ENCODE peak calls at places on chromosome X, in four cellular contexts. One of them, this sample, is unnamed.

GRCh38 chrX:66054978-66055377 is 15.1 kb upstream of the VSIG4 start:
- DNase-seq in left lung: no peak
- DNase-seq in nephron progenitor cell: no peak
- DNase-seq in transverse colon: no peak
- DNase-seq in this sample: no peak

GRCh38 chrX:31099536-31100090 is 27.8 kb upstream of the FTHL17 start:
- DNase-seq in transverse colon: no peak
- DNase-seq in left lung: no peak
- DNase-seq in nephron progenitor cell: no peak
- DNase-seq in this sample: no peak

GRCh38 chrX:2325076-2325784 is 175.5 kb downstream of the DHRSX start:
- DNase-seq in nephron progenitor cell: peak
- DNase-seq in left lung: no peak
- DNase-seq in transverse colon: peak
- DNase-seq in this sample: peak

GRCh38 chrX:73826996-73827395 is 264.0 kb downstream of the CHIC1 start:
- DNase-seq in nephron progenitor cell: no peak
- DNase-seq in transverse colon: no peak
- DNase-seq in left lung: no peak
- DNase-seq in this sample: no peak

GRCh38 chrX:1137531-1137930 is 74.9 kb downstream of the CRLF2 start:
- DNase-seq in transverse colon: no peak
- DNase-seq in left lung: no peak
- DNase-seq in nephron progenitor cell: no peak
- DNase-seq in this sample: no peak

GRCh38 chrX:23195097-23195496 is 139.6 kb upstream of the PTCHD1 start:
- DNase-seq in nephron progenitor cell: no peak
- DNase-seq in transverse colon: no peak
- DNase-seq in left lung: no peak
- DNase-seq in this sample: no peak

GRCh38 chrX:30219372-30219771 is 4.0 kb downstream of the MAGEB2 start:
- DNase-seq in nephron progenitor cell: no peak
- DNase-seq in transverse colon: no peak
- DNase-seq in left lung: no peak
- DNase-seq in this sample: no peak

GRCh38 chrX:37905436-37906147 is 58.2 kb upstream of the DYNLT3 start:
- DNase-seq in transverse colon: no peak
- DNase-seq in left lung: peak
- DNase-seq in nephron progenitor cell: peak
- DNase-seq in this sample: no peak

GRCh38 chrX:150377010-150377409 is 13.9 kb downstream of the MAMLD1 start:
- DNase-seq in transverse colon: no peak
- DNase-seq in left lung: no peak
- DNase-seq in nephron progenitor cell: no peak
- DNase-seq in this sample: no peak

GRCh38 chrX:155112171-155112570 is 40.9 kb downstream of the BRCC3 start:
- DNase-seq in left lung: no peak
- DNase-seq in transverse colon: no peak
- DNase-seq in nephron progenitor cell: no peak
- DNase-seq in this sample: no peak

GRCh38 chrX:12949205-12949926 is 25.5 kb upstream of the TMSB4X start:
- DNase-seq in transverse colon: no peak
- DNase-seq in left lung: no peak
- DNase-seq in nephron progenitor cell: no peak
- DNase-seq in this sample: no peak

GRCh38 chrX:40105791-40106676 is 8.3 kb upstream of the BCOR start:
- DNase-seq in nephron progenitor cell: peak
- DNase-seq in left lung: peak
- DNase-seq in transverse colon: peak
- DNase-seq in this sample: peak

GRCh38 chrX:39601193-39602085 is 496.3 kb downstream of the BCOR start:
- DNase-seq in transverse colon: no peak
- DNase-seq in nephron progenitor cell: peak
- DNase-seq in left lung: no peak
- DNase-seq in this sample: no peak

GRCh38 chrX:39162322-39162721 is 361.1 kb downstream of the MID1IP1 start:
- DNase-seq in transverse colon: peak
- DNase-seq in left lung: peak
- DNase-seq in nephron progenitor cell: peak
- DNase-seq in this sample: no peak

GRCh38 chrX:63050225-63050624 is 300.9 kb downstream of the SPIN4 start:
- DNase-seq in transverse colon: no peak
- DNase-seq in nephron progenitor cell: no peak
- DNase-seq in left lung: no peak
- DNase-seq in this sample: no peak

GRCh38 chrX:85052636-85053343 is 49.1 kb downstream of the APOOL start:
- DNase-seq in left lung: no peak
- DNase-seq in nephron progenitor cell: no peak
- DNase-seq in transverse colon: no peak
- DNase-seq in this sample: no peak

GRCh38 chrX:3699841-3700381 is 13.5 kb downstream of the PRKX start:
- DNase-seq in nephron progenitor cell: no peak
- DNase-seq in transverse colon: no peak
- DNase-seq in left lung: no peak
- DNase-seq in this sample: no peak

GRCh38 chrX:29787666-29788065 is 427.7 kb upstream of the MAGEB2 start:
- DNase-seq in transverse colon: no peak
- DNase-seq in nephron progenitor cell: no peak
- DNase-seq in left lung: no peak
- DNase-seq in this sample: no peak

GRCh38 chrX:110036162-110037033 is 33.5 kb downstream of the TMEM164 start:
- DNase-seq in left lung: no peak
- DNase-seq in nephron progenitor cell: no peak
- DNase-seq in transverse colon: no peak
- DNase-seq in this sample: no peak

GRCh38 chrX:140038842-140039241 is 73.5 kb upstream of the CXorf66 start:
- DNase-seq in left lung: no peak
- DNase-seq in transverse colon: no peak
- DNase-seq in nephron progenitor cell: no peak
- DNase-seq in this sample: no peak

GRCh38 chrX:151724563-151725337 is 8.9 kb downstream of the FATE1 start:
- DNase-seq in left lung: no peak
- DNase-seq in nephron progenitor cell: no peak
- DNase-seq in transverse colon: no peak
- DNase-seq in this sample: no peak

GRCh38 chrX:41600266-41600665 is 88.5 kb upstream of the GPR34 start:
- DNase-seq in left lung: no peak
- DNase-seq in nephron progenitor cell: no peak
- DNase-seq in transverse colon: no peak
- DNase-seq in this sample: no peak

GRCh38 chrX:29295987-29296680 is 708.9 kb downstream of the IL1RAPL1 start:
- DNase-seq in transverse colon: no peak
- DNase-seq in left lung: no peak
- DNase-seq in nephron progenitor cell: no peak
- DNase-seq in this sample: no peak

GRCh38 chrX:45697591-45697990 is 496.9 kb upstream of the DIPK2B start:
- DNase-seq in left lung: no peak
- DNase-seq in nephron progenitor cell: no peak
- DNase-seq in transverse colon: no peak
- DNase-seq in this sample: no peak

GRCh38 chrX:111009256-111009655 is 86.7 kb upstream of the PAK3 start:
- DNase-seq in transverse colon: no peak
- DNase-seq in nephron progenitor cell: no peak
- DNase-seq in left lung: no peak
- DNase-seq in this sample: no peak

GRCh38 chrX:103157511-103158316 is 57.2 kb upstream of the BEX4 start:
- DNase-seq in left lung: no peak
- DNase-seq in transverse colon: no peak
- DNase-seq in nephron progenitor cell: peak
- DNase-seq in this sample: no peak

GRCh38 chrX:72060196-72060974 is 71.3 kb downstream of the RTL5 start:
- DNase-seq in transverse colon: no peak
- DNase-seq in nephron progenitor cell: peak
- DNase-seq in left lung: no peak
- DNase-seq in this sample: no peak

GRCh38 chrX:108261541-108262218 is 170.1 kb downstream of the ATG4A start:
- DNase-seq in transverse colon: no peak
- DNase-seq in left lung: no peak
- DNase-seq in nephron progenitor cell: no peak
- DNase-seq in this sample: no peak

GRCh38 chrX:1034717-1035116 is 177.7 kb downstream of the CRLF2 start:
- DNase-seq in left lung: no peak
- DNase-seq in nephron progenitor cell: no peak
- DNase-seq in transverse colon: no peak
- DNase-seq in this sample: no peak

GRCh38 chrX:151753313-151754041 is 18.9 kb downstream of the CNGA2 start:
- DNase-seq in left lung: peak
- DNase-seq in nephron progenitor cell: peak
- DNase-seq in transverse colon: peak
- DNase-seq in this sample: no peak

GRCh38 chrX:39984191-39984956 is 113.4 kb downstream of the BCOR start:
- DNase-seq in left lung: no peak
- DNase-seq in nephron progenitor cell: no peak
- DNase-seq in transverse colon: no peak
- DNase-seq in this sample: no peak

GRCh38 chrX:67693928-67694327 is 150.1 kb downstream of the AR start:
- DNase-seq in transverse colon: no peak
- DNase-seq in nephron progenitor cell: no peak
- DNase-seq in left lung: no peak
- DNase-seq in this sample: no peak

GRCh38 chrX:155867821-155868220 is 13.3 kb upstream of the VAMP7 start:
- DNase-seq in left lung: no peak
- DNase-seq in transverse colon: no peak
- DNase-seq in nephron progenitor cell: no peak
- DNase-seq in this sample: no peak

GRCh38 chrX:69025802-69026301 is 139.4 kb downstream of the PJA1 start:
- DNase-seq in nephron progenitor cell: no peak
- DNase-seq in left lung: no peak
- DNase-seq in transverse colon: no peak
- DNase-seq in this sample: no peak

GRCh38 chrX:8639949-8640348 is 92.0 kb downstream of the ANOS1 start:
- DNase-seq in left lung: no peak
- DNase-seq in transverse colon: no peak
- DNase-seq in nephron progenitor cell: peak
- DNase-seq in this sample: no peak

GRCh38 chrX:53716328-53717088 is 30.0 kb upstream of the HUWE1 start:
- DNase-seq in transverse colon: peak
- DNase-seq in nephron progenitor cell: no peak
- DNase-seq in left lung: no peak
- DNase-seq in this sample: peak

GRCh38 chrX:112851806-112852205 is 11.2 kb upstream of the AMOT start:
- DNase-seq in nephron progenitor cell: no peak
- DNase-seq in left lung: no peak
- DNase-seq in transverse colon: no peak
- DNase-seq in this sample: no peak

GRCh38 chrX:16990839-16991238 is 44.4 kb downstream of the REPS2 start:
- DNase-seq in transverse colon: no peak
- DNase-seq in left lung: no peak
- DNase-seq in nephron progenitor cell: no peak
- DNase-seq in this sample: no peak

GRCh38 chrX:16992902-16993301 is 46.4 kb downstream of the REPS2 start:
- DNase-seq in nephron progenitor cell: no peak
- DNase-seq in transverse colon: peak
- DNase-seq in left lung: no peak
- DNase-seq in this sample: no peak

GRCh38 chrX:16992411-16992810 is 46.0 kb downstream of the REPS2 start:
- DNase-seq in nephron progenitor cell: no peak
- DNase-seq in left lung: no peak
- DNase-seq in transverse colon: no peak
- DNase-seq in this sample: no peak

GRCh38 chrX:16997313-16997712 is 50.9 kb downstream of the REPS2 start:
- DNase-seq in left lung: no peak
- DNase-seq in nephron progenitor cell: no peak
- DNase-seq in transverse colon: no peak
- DNase-seq in this sample: no peak

DNA sequence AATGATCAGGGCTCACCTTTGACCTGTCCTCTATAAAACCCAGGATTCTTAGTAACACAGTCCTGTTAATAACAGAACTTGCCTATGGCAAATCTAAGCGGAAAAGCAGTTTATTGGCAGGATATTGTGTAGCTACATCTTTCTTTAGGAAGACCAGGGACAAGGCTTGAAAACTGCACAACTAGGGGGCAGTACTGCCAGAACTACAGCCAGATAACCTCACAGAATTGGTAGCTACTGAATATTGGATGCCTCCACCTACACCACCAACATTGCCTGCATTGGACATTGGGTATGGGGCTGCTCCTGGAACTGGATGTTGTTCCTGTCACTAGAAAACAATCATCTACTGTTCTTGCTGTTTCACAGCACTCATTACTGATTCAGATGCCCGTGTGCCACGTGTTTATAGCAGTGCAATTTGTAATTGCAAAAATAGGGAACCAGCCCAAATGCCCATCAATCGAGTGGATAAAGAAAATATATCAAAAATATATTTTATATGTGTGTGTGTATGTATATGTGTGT is 47.4 kb downstream of the REPS2 start:
- DNase-seq in left lung: no peak
- DNase-seq in transverse colon: no peak
- DNase-seq in nephron progenitor cell: no peak
- DNase-seq in this sample: no peak
- TF ChIP-seq CTCF in left lung: no peak
- TF ChIP-seq CTCF in transverse colon: no peak
- TF ChIP-seq CTCF in nephron progenitor cell: no peak
- TF ChIP-seq CTCF in this sample: no peak

DNA sequence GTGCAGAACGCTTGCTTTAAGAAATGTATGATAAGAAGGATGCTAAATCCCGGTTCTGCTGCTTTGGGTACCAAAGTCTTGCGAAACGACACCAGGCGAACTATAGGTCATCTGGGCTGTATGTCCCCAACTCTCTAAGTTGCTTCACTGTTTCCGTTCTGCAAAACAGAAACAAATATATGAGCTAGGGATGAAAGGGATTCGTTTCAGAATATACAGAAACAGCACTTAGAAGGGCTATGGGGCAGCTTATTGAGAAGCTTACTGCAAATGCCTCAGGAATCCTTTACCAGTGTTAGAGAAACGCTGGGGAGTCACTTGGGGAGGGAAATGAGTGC is 293 bp upstream of the LRCH2 start:
- DNase-seq in left lung: no peak
- DNase-seq in transverse colon: no peak
- DNase-seq in nephron progenitor cell: no peak
- DNase-seq in this sample: no peak
- TF ChIP-seq CTCF in left lung: no peak
- TF ChIP-seq CTCF in transverse colon: no peak
- TF ChIP-seq CTCF in nephron progenitor cell: no peak
- TF ChIP-seq CTCF in this sample: no peak

GRCh38 chrX:49238735-49239134 is 3.5 kb downstream of the CCDC22 start:
- DNase-seq in left lung: no peak
- DNase-seq in nephron progenitor cell: no peak
- DNase-seq in transverse colon: no peak
- DNase-seq in this sample: no peak
- TF ChIP-seq CTCF in left lung: no peak
- TF ChIP-seq CTCF in nephron progenitor cell: no peak
- TF ChIP-seq CTCF in transverse colon: no peak
- TF ChIP-seq CTCF in this sample: no peak

GRCh38 chrX:143206961-143207360 is 181.2 kb downstream of the SPANXN4 start:
- DNase-seq in left lung: no peak
- DNase-seq in transverse colon: no peak
- DNase-seq in nephron progenitor cell: no peak
- DNase-seq in this sample: no peak
- TF ChIP-seq CTCF in left lung: no peak
- TF ChIP-seq CTCF in transverse colon: no peak
- TF ChIP-seq CTCF in nephron progenitor cell: no peak
- TF ChIP-seq CTCF in this sample: no peak

GRCh38 chrX:55210931-55211677 is 9.0 kb upstream of the PAGE5 start:
- DNase-seq in transverse colon: no peak
- DNase-seq in nephron progenitor cell: no peak
- DNase-seq in left lung: no peak
- DNase-seq in this sample: no peak
- TF ChIP-seq CTCF in transverse colon: no peak
- TF ChIP-seq CTCF in nephron progenitor cell: no peak
- TF ChIP-seq CTCF in left lung: no peak
- TF ChIP-seq CTCF in this sample: no peak

GRCh38 chrX:100895365-100896075 is 21.4 kb upstream of the NOX1 start:
- DNase-seq in transverse colon: peak
- DNase-seq in left lung: no peak
- DNase-seq in nephron progenitor cell: peak
- DNase-seq in this sample: no peak
- TF ChIP-seq CTCF in transverse colon: no peak
- TF ChIP-seq CTCF in left lung: no peak
- TF ChIP-seq CTCF in nephron progenitor cell: peak
- TF ChIP-seq CTCF in this sample: no peak